ENCODE peak calls at places on chromosomes 1 and 21, in eight cellular contexts. I, R, T, A, X, J, Y and G are unnamed samples.

GRCh38 chr1:66478116-66478515 is 55.8 kb upstream of the SGIP1 start:
- DNase-seq in R (no peak), X (no peak), A (peak; percentile 54), T (no peak), Y (no peak), I (no peak), J (peak; percentile 48), G (no peak)

GRCh38 chr21:25639167-25639921 is at the start of gene JAM2:
- DNase-seq in Y (peak; percentile 75), A (peak; percentile 29), X (peak; percentile 63), J (no peak), R (no peak), T (peak; percentile 79), I (no peak), G (peak; percentile 88)

GRCh38 chr1:56563568-56563967 is 15.8 kb downstream of the PLPP3 start:
- DNase-seq in J (no peak), Y (no peak), I (no peak), T (no peak), X (no peak), A (no peak), R (no peak), G (no peak)

GRCh38 chr1:7224644-7225043 is 439.4 kb downstream of the CAMTA1 start:
- DNase-seq in Y (no peak), J (no peak), T (peak; percentile 64), R (no peak), I (no peak), X (no peak), A (no peak), G (peak; percentile 79)

GRCh38 chr1:29555043-29555620 is 318.8 kb downstream of the PTPRU start:
- DNase-seq in R (no peak), T (no peak), A (no peak), Y (no peak), X (no peak), J (no peak), I (no peak), G (no peak)

GRCh38 chr1:22817462-22817861 is 106.8 kb downstream of the EPHB2 start:
- DNase-seq in X (no peak), A (no peak), T (no peak), J (no peak), I (no peak), Y (no peak), R (no peak), G (no peak)

GRCh38 chr1:220013497-220013896 is 32.8 kb downstream of the EPRS1 start:
- DNase-seq in A (peak; percentile 59), R (no peak), I (no peak), Y (no peak), T (no peak), J (no peak), X (no peak), G (no peak)

GRCh38 chr1:155064109-155064812 is 721 bp downstream of the EFNA4 start:
- DNase-seq in X (no peak), Y (no peak), R (peak; percentile 54), I (no peak), T (peak; percentile 49), A (peak; percentile 29), J (no peak), G (no peak)

GRCh38 chr1:243264718-243265117 is 8.9 kb downstream of the SDCCAG8 start:
- DNase-seq in J (no peak), Y (no peak), T (no peak), R (peak; percentile 93), X (no peak), I (no peak), A (peak; percentile 91), G (no peak)

GRCh38 chr1:26022404-26022779 is 817 bp downstream of the EXTL1 start:
- DNase-seq in X (no peak), I (no peak), A (no peak), Y (no peak), R (no peak), J (no peak), T (no peak), G (no peak)

GRCh38 chr21:37032293-37032692 is 25.8 kb downstream of the RIPPLY3 start:
- DNase-seq in Y (no peak), T (no peak), I (no peak), X (no peak), A (no peak), J (no peak), R (no peak), G (no peak)

GRCh38 chr1:230315099-230315498 is 111.0 kb downstream of the PGBD5 start:
- DNase-seq in T (no peak), X (no peak), I (no peak), R (no peak), A (no peak), J (no peak), Y (peak; percentile 56), G (no peak)

GRCh38 chr1:156126043-156126700 is 11.7 kb downstream of the LMNA start:
- DNase-seq in Y (peak; percentile 95), A (peak; percentile 96), T (peak; percentile 98), X (peak; percentile 92), I (peak; percentile 98), J (peak; percentile 87), R (peak; percentile 96), G (peak; percentile 75)

GRCh38 chr1:110058591-110058990 is 11.9 kb downstream of the ALX3 start:
- DNase-seq in A (no peak), T (no peak), X (no peak), R (no peak), Y (no peak), I (no peak), J (no peak), G (no peak)
- H3K36me3 ChIP-seq in A (peaks cover 42% of the 10 kb centered on the region), T (peaks cover 43% of the 10 kb centered on the region), X (peaks cover 53% of the 10 kb centered on the region), R (peaks cover 16% of the 10 kb centered on the region), Y (peaks cover 77% of the 10 kb centered on the region), I (peaks cover 52% of the 10 kb centered on the region), J (peaks cover 1% of the 10 kb centered on the region), G (peaks cover 45% of the 10 kb centered on the region)

GRCh38 chr1:100366209-100366525 is 13.9 kb downstream of the CDC14A start:
- DNase-seq in R (no peak), I (no peak), J (no peak), T (no peak), X (no peak), Y (no peak), A (no peak), G (no peak)
- H3K4me3 ChIP-seq in R (no peak overlapping the region), I (no peak overlapping the region), J (no peak overlapping the region), T (no peak overlapping the region), X (no peak overlapping the region), Y (no peak overlapping the region), A (no peak overlapping the region), G (no peak overlapping the region)

DNA sequence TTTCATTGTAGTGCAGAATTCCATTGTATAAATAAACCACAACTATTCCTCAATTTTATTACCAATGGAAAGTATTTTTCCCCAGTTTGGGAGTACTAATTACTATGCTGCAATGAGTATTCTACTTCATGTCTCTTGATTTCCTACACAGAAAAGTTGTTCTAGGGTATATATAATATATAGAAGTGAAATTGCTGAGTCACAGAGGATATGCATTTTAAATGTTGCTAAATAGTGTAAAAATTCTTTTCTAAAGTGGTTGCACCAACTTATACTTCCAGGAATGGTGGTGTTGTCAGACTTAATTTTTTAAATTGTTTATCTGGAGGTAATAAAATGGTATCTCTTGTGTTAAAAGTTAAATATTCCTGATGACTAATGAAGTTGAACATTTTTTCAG is 19.0 kb upstream of the MYOG start:
- DNase-seq in R (no peak), J (no peak), X (no peak), I (no peak), Y (no peak), A (no peak), T (no peak), G (no peak)
- H3K27me3 ChIP-seq in R (peaks cover 7% of the 10 kb centered on the region), J (no peaks in the 10 kb centered on the region), X (no peaks in the 10 kb centered on the region), I (peaks cover 13% of the 10 kb centered on the region), Y (peaks cover 16% of the 10 kb centered on the region), A (peaks cover 43% of the 10 kb centered on the region), T (peaks cover 23% of the 10 kb centered on the region), G (no peaks in the 10 kb centered on the region)

DNA sequence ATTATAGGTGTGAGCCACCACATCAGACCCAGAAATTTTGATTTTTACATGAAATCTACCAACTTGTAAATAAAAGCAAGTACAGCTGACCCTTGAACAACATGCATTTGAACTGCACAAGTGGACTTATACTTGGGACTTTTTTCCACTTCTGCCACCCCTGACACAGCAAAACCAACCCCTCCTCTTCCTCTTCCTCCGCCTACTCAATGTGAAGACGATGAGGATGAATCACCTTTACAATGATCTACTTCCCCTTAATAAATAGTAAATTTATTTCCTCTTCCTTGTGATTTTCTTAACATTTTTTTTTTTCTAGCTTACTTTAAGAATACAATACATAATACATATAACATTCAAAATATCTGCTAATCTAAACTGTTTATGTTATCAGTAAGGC is 17.5 kb upstream of the YRDC start:
- DNase-seq in I (no peak), A (peak; percentile 16), T (no peak), R (no peak), X (no peak), J (no peak), Y (no peak), G (no peak)
- H3K36me3 ChIP-seq in I (peaks cover 36% of the 10 kb centered on the region), A (peaks cover 36% of the 10 kb centered on the region), T (no peaks in the 10 kb centered on the region), R (peaks cover 7% of the 10 kb centered on the region), X (peaks cover 75% of the 10 kb centered on the region), J (no peaks in the 10 kb centered on the region), Y (peaks cover 68% of the 10 kb centered on the region), G (peaks cover 9% of the 10 kb centered on the region)

GRCh38 chr1:92030701-92031107 is 919 bp downstream of the EPHX4 start:
- DNase-seq in X (no peak), Y (no peak), I (no peak), R (peak; percentile 76), A (peak; percentile 72), T (no peak), J (peak; percentile 72), G (no peak)
- H3K4me3 ChIP-seq in X (no peak overlapping the region), Y (no peak overlapping the region), I (no peak overlapping the region), R (peak overlapping the region; percentile 49), A (peak overlapping the region; percentile 76), T (no peak overlapping the region), J (peak overlapping the region; percentile 77), G (peak overlapping the region; percentile 69)

GRCh38 chr1:232108598-232108997 is 482.0 kb downstream of the DISC1 start:
- DNase-seq in A (no peak), T (no peak), J (no peak), R (no peak), I (no peak), X (no peak), Y (no peak), G (no peak)
- H3K27me3 ChIP-seq in A (peaks cover 6% of the 10 kb centered on the region), T (no peaks in the 10 kb centered on the region), J (peaks cover 2% of the 10 kb centered on the region), R (no peaks in the 10 kb centered on the region), I (no peaks in the 10 kb centered on the region), X (no peaks in the 10 kb centered on the region), Y (peaks cover 9% of the 10 kb centered on the region), G (no peaks in the 10 kb centered on the region)

GRCh38 chr1:50152236-50152635 is 43.5 kb downstream of the ELAVL4 start:
- DNase-seq in X (no peak), A (no peak), Y (no peak), I (no peak), R (no peak), T (no peak), J (no peak), G (no peak)

GRCh38 chr1:50157306-50157705 is 48.6 kb downstream of the ELAVL4 start:
- DNase-seq in J (no peak), X (no peak), T (no peak), R (no peak), I (no peak), Y (no peak), A (no peak), G (no peak)

GRCh38 chr1:50158421-50158820 is 49.7 kb downstream of the ELAVL4 start:
- DNase-seq in R (no peak), X (no peak), A (no peak), J (no peak), T (no peak), Y (no peak), I (no peak), G (no peak)

GRCh38 chr1:50156241-50157010 is 47.7 kb downstream of the ELAVL4 start:
- DNase-seq in T (no peak), A (no peak), X (no peak), J (no peak), Y (no peak), R (no peak), I (no peak), G (no peak)

GRCh38 chr1:50155564-50155963 is 46.8 kb downstream of the ELAVL4 start:
- DNase-seq in I (no peak), T (no peak), A (no peak), X (no peak), R (no peak), Y (no peak), J (no peak), G (no peak)
- H3K36me3 ChIP-seq in I (no peaks in the 10 kb centered on the region), T (peaks cover 15% of the 10 kb centered on the region), A (no peaks in the 10 kb centered on the region), X (no peaks in the 10 kb centered on the region), R (no peaks in the 10 kb centered on the region), Y (no peaks in the 10 kb centered on the region), J (no peaks in the 10 kb centered on the region), G (no peaks in the 10 kb centered on the region)